ENCODE peak calls at places on chromosomes 11 and 22, in nine cellular contexts. One of them, this sample, is unnamed. For H3K9me3 and H3K27me3, the result is how much of the 10 kb centered on the place peaks cover.

GRCh38 chr22:31039393-31039792 is 41.7 kb upstream of the SMTN start:
- DNase-seq in RWPE2: no peak
- DNase-seq in transverse colon: peak
- DNase-seq in PC-9: no peak
- DNase-seq in mammary epithelial cell: no peak
- DNase-seq in HCT116: no peak
- DNase-seq in fibroblast of lung: peak
- DNase-seq in body of pancreas: no peak
- DNase-seq in IMR-90: peak
- DNase-seq in this sample: peak

GRCh38 chr11:7278314-7278917 is 26.7 kb downstream of the SYT9 start:
- DNase-seq in transverse colon: no peak
- DNase-seq in IMR-90: peak
- DNase-seq in PC-9: no peak
- DNase-seq in HCT116: peak
- DNase-seq in mammary epithelial cell: peak
- DNase-seq in RWPE2: no peak
- DNase-seq in body of pancreas: peak
- DNase-seq in fibroblast of lung: peak
- DNase-seq in this sample: peak

GRCh38 chr11:1307163-1307870 is 2.1 kb downstream of the TOLLIP start:
- DNase-seq in RWPE2: peak
- DNase-seq in HCT116: no peak
- DNase-seq in body of pancreas: no peak
- DNase-seq in IMR-90: no peak
- DNase-seq in PC-9: no peak
- DNase-seq in mammary epithelial cell: peak
- DNase-seq in fibroblast of lung: no peak
- DNase-seq in transverse colon: no peak
- DNase-seq in this sample: no peak

GRCh38 chr11:78050964-78051831 is 12.5 kb upstream of the THRSP start:
- DNase-seq in mammary epithelial cell: peak
- DNase-seq in fibroblast of lung: peak
- DNase-seq in transverse colon: no peak
- DNase-seq in PC-9: peak
- DNase-seq in IMR-90: peak
- DNase-seq in HCT116: no peak
- DNase-seq in RWPE2: no peak
- DNase-seq in body of pancreas: no peak
- DNase-seq in this sample: peak

GRCh38 chr11:10731064-10731680 is 19.9 kb upstream of the CTR9 start:
- DNase-seq in body of pancreas: no peak
- DNase-seq in PC-9: no peak
- DNase-seq in transverse colon: no peak
- DNase-seq in HCT116: no peak
- DNase-seq in RWPE2: no peak
- DNase-seq in mammary epithelial cell: no peak
- DNase-seq in fibroblast of lung: peak
- DNase-seq in IMR-90: peak
- DNase-seq in this sample: no peak

GRCh38 chr11:27347949-27348879 is 14.8 kb downstream of the CCDC34 start:
- DNase-seq in HCT116: no peak
- DNase-seq in IMR-90: no peak
- DNase-seq in fibroblast of lung: no peak
- DNase-seq in RWPE2: no peak
- DNase-seq in transverse colon: no peak
- DNase-seq in body of pancreas: no peak
- DNase-seq in mammary epithelial cell: no peak
- DNase-seq in PC-9: no peak
- DNase-seq in this sample: no peak

GRCh38 chr11:117638913-117639543 is 158.0 kb downstream of the DSCAML1 start:
- DNase-seq in RWPE2: no peak
- DNase-seq in body of pancreas: no peak
- DNase-seq in mammary epithelial cell: no peak
- DNase-seq in IMR-90: no peak
- DNase-seq in fibroblast of lung: no peak
- DNase-seq in transverse colon: no peak
- DNase-seq in HCT116: no peak
- DNase-seq in PC-9: no peak
- DNase-seq in this sample: no peak

GRCh38 chr11:76661835-76662434 is 8.6 kb downstream of the LRRC32 start:
- DNase-seq in mammary epithelial cell: no peak
- DNase-seq in RWPE2: no peak
- DNase-seq in IMR-90: no peak
- DNase-seq in fibroblast of lung: peak
- DNase-seq in PC-9: no peak
- DNase-seq in body of pancreas: no peak
- DNase-seq in transverse colon: peak
- DNase-seq in HCT116: no peak
- DNase-seq in this sample: no peak

GRCh38 chr22:40289991-40290459 is 56.3 kb upstream of the ADSL start:
- DNase-seq in mammary epithelial cell: peak
- DNase-seq in IMR-90: no peak
- DNase-seq in RWPE2: no peak
- DNase-seq in PC-9: no peak
- DNase-seq in transverse colon: peak
- DNase-seq in fibroblast of lung: peak
- DNase-seq in HCT116: no peak
- DNase-seq in body of pancreas: no peak
- DNase-seq in this sample: no peak

GRCh38 chr22:48357196-48357595 is 1470.5 kb downstream of the BRD1 start:
- DNase-seq in transverse colon: no peak
- DNase-seq in body of pancreas: no peak
- DNase-seq in IMR-90: no peak
- DNase-seq in HCT116: no peak
- DNase-seq in RWPE2: no peak
- DNase-seq in PC-9: no peak
- DNase-seq in fibroblast of lung: no peak
- DNase-seq in mammary epithelial cell: no peak
- DNase-seq in this sample: no peak

GRCh38 chr11:8265681-8266241 is 2.1 kb upstream of the LMO1 start:
- DNase-seq in PC-9: no peak
- DNase-seq in transverse colon: no peak
- DNase-seq in body of pancreas: no peak
- DNase-seq in HCT116: no peak
- DNase-seq in IMR-90: no peak
- DNase-seq in fibroblast of lung: no peak
- DNase-seq in mammary epithelial cell: no peak
- DNase-seq in RWPE2: peak
- DNase-seq in this sample: no peak

GRCh38 chr11:12066056-12066798 is 44.2 kb upstream of the MICAL2 start:
- DNase-seq in IMR-90: peak
- DNase-seq in transverse colon: peak
- DNase-seq in RWPE2: peak
- DNase-seq in PC-9: peak
- DNase-seq in mammary epithelial cell: peak
- DNase-seq in fibroblast of lung: peak
- DNase-seq in body of pancreas: no peak
- DNase-seq in HCT116: peak
- DNase-seq in this sample: peak

GRCh38 chr22:35312198-35313059 is 12.7 kb downstream of the TOM1 start:
- DNase-seq in fibroblast of lung: peak
- DNase-seq in mammary epithelial cell: peak
- DNase-seq in body of pancreas: peak
- DNase-seq in HCT116: peak
- DNase-seq in PC-9: peak
- DNase-seq in IMR-90: peak
- DNase-seq in RWPE2: no peak
- DNase-seq in transverse colon: peak
- DNase-seq in this sample: no peak

GRCh38 chr22:34709641-34710040 is 356.3 kb upstream of the ISX start:
- DNase-seq in transverse colon: no peak
- DNase-seq in mammary epithelial cell: peak
- DNase-seq in RWPE2: no peak
- DNase-seq in PC-9: peak
- DNase-seq in IMR-90: no peak
- DNase-seq in HCT116: no peak
- DNase-seq in fibroblast of lung: no peak
- DNase-seq in body of pancreas: no peak
- DNase-seq in this sample: no peak

GRCh38 chr11:117097567-117098268 is 510 bp downstream of the SIK3 start:
- DNase-seq in HCT116: no peak
- DNase-seq in RWPE2: no peak
- DNase-seq in body of pancreas: peak
- DNase-seq in fibroblast of lung: no peak
- DNase-seq in transverse colon: peak
- DNase-seq in mammary epithelial cell: no peak
- DNase-seq in PC-9: peak
- DNase-seq in IMR-90: no peak
- DNase-seq in this sample: peak

GRCh38 chr11:58902881-58903280 is 36.4 kb upstream of the GLYATL1 start:
- DNase-seq in IMR-90: no peak
- DNase-seq in fibroblast of lung: no peak
- DNase-seq in RWPE2: no peak
- DNase-seq in transverse colon: no peak
- DNase-seq in body of pancreas: no peak
- DNase-seq in PC-9: no peak
- DNase-seq in mammary epithelial cell: no peak
- DNase-seq in HCT116: no peak
- DNase-seq in this sample: no peak

GRCh38 chr11:118275184-118275583 is 11.1 kb upstream of the MPZL2 start:
- DNase-seq in body of pancreas: no peak
- DNase-seq in transverse colon: no peak
- DNase-seq in RWPE2: no peak
- DNase-seq in fibroblast of lung: peak
- DNase-seq in HCT116: no peak
- DNase-seq in mammary epithelial cell: peak
- DNase-seq in PC-9: peak
- DNase-seq in IMR-90: no peak
- DNase-seq in this sample: no peak

GRCh38 chr11:91630916-91631673 is 593.5 kb upstream of the FAT3 start:
- DNase-seq in RWPE2: no peak
- DNase-seq in fibroblast of lung: no peak
- DNase-seq in IMR-90: no peak
- DNase-seq in PC-9: no peak
- DNase-seq in mammary epithelial cell: no peak
- DNase-seq in body of pancreas: no peak
- DNase-seq in HCT116: no peak
- DNase-seq in transverse colon: no peak
- DNase-seq in this sample: no peak

GRCh38 chr11:91624021-91624420 is 600.6 kb upstream of the FAT3 start:
- DNase-seq in PC-9: no peak
- DNase-seq in RWPE2: no peak
- DNase-seq in fibroblast of lung: no peak
- DNase-seq in mammary epithelial cell: no peak
- DNase-seq in transverse colon: no peak
- DNase-seq in IMR-90: no peak
- DNase-seq in body of pancreas: no peak
- DNase-seq in HCT116: no peak
- DNase-seq in this sample: no peak

GRCh38 chr11:91625495-91625894 is 599.1 kb upstream of the FAT3 start:
- DNase-seq in fibroblast of lung: no peak
- DNase-seq in transverse colon: no peak
- DNase-seq in IMR-90: no peak
- DNase-seq in HCT116: no peak
- DNase-seq in RWPE2: no peak
- DNase-seq in PC-9: no peak
- DNase-seq in mammary epithelial cell: no peak
- DNase-seq in body of pancreas: no peak
- DNase-seq in this sample: no peak
- H3K9me3 ChIP-seq in fibroblast of lung: under half
- H3K9me3 ChIP-seq in transverse colon: under half
- H3K9me3 ChIP-seq in IMR-90: under half
- H3K9me3 ChIP-seq in HCT116: under half
- H3K9me3 ChIP-seq in RWPE2: under half
- H3K9me3 ChIP-seq in PC-9: under half
- H3K9me3 ChIP-seq in mammary epithelial cell: under half
- H3K9me3 ChIP-seq in body of pancreas: under half
- H3K9me3 ChIP-seq in this sample: under half

DNA sequence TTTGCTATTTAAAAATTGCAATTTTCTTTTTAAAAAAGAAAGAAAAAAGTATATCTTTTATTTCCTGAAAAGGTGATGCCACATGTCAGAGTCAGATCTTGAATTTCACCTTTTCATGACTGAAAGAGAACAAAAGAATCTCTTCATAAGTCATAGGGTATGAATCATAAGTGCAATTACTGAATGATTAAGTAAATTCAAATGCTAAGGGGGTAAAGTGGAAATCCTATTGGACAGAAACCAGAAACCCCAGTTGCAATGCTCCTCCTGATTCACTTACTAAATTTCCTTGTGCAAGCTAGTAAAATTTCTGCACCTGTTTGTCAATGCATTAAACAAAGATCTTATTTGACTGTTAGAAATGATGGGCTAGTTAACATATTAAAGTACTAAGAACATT is 8.2 kb upstream of the PRRG4 start:
- DNase-seq in transverse colon: no peak
- DNase-seq in mammary epithelial cell: peak
- DNase-seq in HCT116: no peak
- DNase-seq in RWPE2: no peak
- DNase-seq in IMR-90: no peak
- DNase-seq in body of pancreas: no peak
- DNase-seq in fibroblast of lung: peak
- DNase-seq in PC-9: no peak
- DNase-seq in this sample: no peak
- H3K4me3 ChIP-seq in transverse colon: no peak
- H3K4me3 ChIP-seq in mammary epithelial cell: no peak
- H3K4me3 ChIP-seq in HCT116: no peak
- H3K4me3 ChIP-seq in RWPE2: no peak
- H3K4me3 ChIP-seq in IMR-90: no peak
- H3K4me3 ChIP-seq in body of pancreas: no peak
- H3K4me3 ChIP-seq in fibroblast of lung: no peak
- H3K4me3 ChIP-seq in PC-9: no peak
- H3K4me3 ChIP-seq in this sample: no peak

DNA sequence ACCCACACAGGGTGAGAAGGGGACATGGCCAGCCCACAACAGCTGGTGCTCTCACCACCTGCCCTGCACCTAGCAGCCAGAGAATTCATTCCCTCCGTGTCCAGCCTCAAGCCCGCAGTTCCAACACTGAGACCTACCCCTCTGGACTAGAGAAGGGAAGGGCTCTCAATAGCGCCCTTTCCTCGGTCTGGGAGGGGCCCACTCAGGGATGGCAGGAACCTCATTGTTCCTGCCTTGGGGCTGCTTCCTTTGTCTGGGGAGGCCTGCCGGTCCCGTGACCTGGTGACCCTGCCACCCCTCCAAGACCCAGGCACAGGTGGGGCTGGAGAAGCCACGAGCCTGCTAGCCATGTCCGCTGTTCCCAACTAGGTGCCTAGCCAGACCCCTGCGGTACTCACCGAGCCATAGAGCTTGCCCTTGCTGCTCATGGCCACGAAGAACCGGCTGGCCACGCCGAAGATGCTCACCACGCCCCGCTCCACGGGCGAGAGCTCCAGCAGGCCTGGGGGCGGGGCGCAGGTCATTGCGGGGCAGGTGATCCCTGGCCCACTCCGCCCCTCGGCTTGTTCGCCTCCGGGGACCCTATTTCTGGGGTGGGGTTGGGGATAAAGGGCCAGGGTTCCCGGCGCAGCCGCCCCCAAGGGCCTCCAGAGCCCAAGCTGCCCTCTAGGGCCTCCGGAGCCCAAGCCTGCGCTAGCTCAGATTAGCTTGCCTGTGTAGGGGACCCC is 1.4 kb downstream of the FGF4 start:
- DNase-seq in RWPE2: no peak
- DNase-seq in body of pancreas: no peak
- DNase-seq in IMR-90: no peak
- DNase-seq in mammary epithelial cell: no peak
- DNase-seq in HCT116: no peak
- DNase-seq in PC-9: no peak
- DNase-seq in transverse colon: no peak
- DNase-seq in fibroblast of lung: no peak
- DNase-seq in this sample: no peak
- H3K27me3 ChIP-seq in RWPE2: half or more
- H3K27me3 ChIP-seq in body of pancreas: under half
- H3K27me3 ChIP-seq in IMR-90: half or more
- H3K27me3 ChIP-seq in mammary epithelial cell: under half
- H3K27me3 ChIP-seq in HCT116: under half
- H3K27me3 ChIP-seq in PC-9: under half
- H3K27me3 ChIP-seq in transverse colon: half or more
- H3K27me3 ChIP-seq in fibroblast of lung: under half
- H3K27me3 ChIP-seq in this sample: half or more

GRCh38 chr22:11627798-11628650 is 3900.0 kb upstream of the OR11H1 start:
- DNase-seq in RWPE2: peak
- DNase-seq in fibroblast of lung: no peak
- DNase-seq in mammary epithelial cell: no peak
- DNase-seq in HCT116: no peak
- DNase-seq in IMR-90: no peak
- DNase-seq in transverse colon: no peak
- DNase-seq in PC-9: no peak
- DNase-seq in body of pancreas: no peak
- DNase-seq in this sample: no peak
- H3K9me3 ChIP-seq in RWPE2: under half
- H3K9me3 ChIP-seq in fibroblast of lung: under half
- H3K9me3 ChIP-seq in mammary epithelial cell: under half
- H3K9me3 ChIP-seq in HCT116: under half
- H3K9me3 ChIP-seq in IMR-90: under half
- H3K9me3 ChIP-seq in transverse colon: half or more
- H3K9me3 ChIP-seq in PC-9: under half
- H3K9me3 ChIP-seq in body of pancreas: under half
- H3K9me3 ChIP-seq in this sample: under half